ENCODE peak calls at places on chromosome 4, in four cellular contexts. Y is uterus, K is HCT116, X is endodermal cell. A is an unnamed sample.

GRCh38 chr4:31235961-31236360 is 515.8 kb downstream of the PCDH7 start:
- DNase-seq in Y (no peak), K (no peak), X (no peak), A (no peak)

GRCh38 chr4:103429283-103429682 is 231.1 kb upstream of the CENPE start:
- DNase-seq in Y (no peak), K (peak; percentile 38), X (peak; percentile 80), A (no peak)

GRCh38 chr4:36037127-36037526 is 207.2 kb downstream of the ARAP2 start:
- DNase-seq in Y (no peak), K (no peak), X (no peak), A (no peak)

GRCh38 chr4:138181288-138181687 is 60.9 kb downstream of the SLC7A11 start:
- DNase-seq in Y (no peak), K (no peak), X (no peak), A (no peak)

GRCh38 chr4:106287353-106287969 is 28.5 kb downstream of the TBCK start:
- DNase-seq in Y (no peak), K (no peak), X (no peak), A (peak; percentile 10)

GRCh38 chr4:121842862-121843261 is 19.2 kb upstream of the CCNA2 start:
- DNase-seq in Y (no peak), K (no peak), X (no peak), A (no peak)

GRCh38 chr4:118849867-118850812 is 14.2 kb upstream of the SEC24D start:
- DNase-seq in Y (no peak), K (no peak), X (peak; percentile 75), A (no peak)

GRCh38 chr4:113784497-113785254 is 23.1 kb upstream of the CAMK2D start:
- DNase-seq in Y (no peak), K (peak; percentile 6), X (no peak), A (no peak)

GRCh38 chr4:151029537-151029936 is 14.5 kb upstream of the LRBA start:
- DNase-seq in Y (no peak), K (no peak), X (peak; percentile 6), A (no peak)

GRCh38 chr4:54703182-54703581 is 45.4 kb downstream of the KIT start:
- DNase-seq in Y (no peak), K (no peak), X (no peak), A (no peak)

GRCh38 chr4:118345813-118346212 is 7.0 kb downstream of the PRSS12 start:
- DNase-seq in Y (no peak), K (no peak), X (no peak), A (no peak)

GRCh38 chr4:105871997-105872396 is 23.3 kb upstream of the NPNT start:
- DNase-seq in Y (no peak), K (no peak), X (no peak), A (no peak)

GRCh38 chr4:2831611-2832308 is 11.9 kb upstream of the ADD1 start:
- DNase-seq in Y (no peak), K (no peak), X (peak; percentile 35), A (peak; percentile 10)

GRCh38 chr4:38759077-38759789 is 23.6 kb downstream of the TLR10 start:
- DNase-seq in Y (peak; percentile 64), K (no peak), X (peak; percentile 87), A (peak; percentile 61)

GRCh38 chr4:68175562-68176155 is 46.0 kb upstream of the TMPRSS11F start:
- DNase-seq in Y (no peak), K (peak; percentile 54), X (peak; percentile 75), A (peak; percentile 72)

GRCh38 chr4:7094931-7095330 is 27.1 kb upstream of the GRPEL1 start:
- DNase-seq in Y (no peak), K (no peak), X (peak; percentile 26), A (no peak)

GRCh38 chr4:7101692-7102515 is 34.0 kb upstream of the GRPEL1 start:
- DNase-seq in Y (peak; percentile 78), K (peak; percentile 46), X (peak; percentile 94), A (peak; percentile 57)

GRCh38 chr4:7095611-7096155 is 27.8 kb upstream of the GRPEL1 start:
- DNase-seq in Y (no peak), K (no peak), X (peak; percentile 17), A (no peak)

DNA sequence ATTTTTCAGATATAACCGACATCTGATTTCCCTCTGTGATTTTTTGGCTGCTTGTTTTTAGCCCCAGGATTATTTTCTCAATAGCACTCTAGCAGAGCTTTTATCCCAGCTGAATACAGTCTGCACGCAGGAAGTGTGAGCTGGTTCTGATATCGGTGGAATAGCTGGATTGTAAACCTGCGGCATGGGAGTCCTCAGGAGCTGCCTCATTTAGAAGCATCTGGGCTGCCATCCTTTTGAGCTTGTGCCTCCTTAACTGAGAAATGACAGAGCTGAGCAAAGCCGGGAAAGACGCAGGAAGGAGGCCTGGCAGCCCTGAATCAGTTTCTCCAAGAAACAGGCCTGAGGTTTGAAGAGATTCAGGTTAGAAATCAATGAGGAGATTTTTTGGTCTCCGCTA is 28.4 kb upstream of the GRPEL1 start:
- DNase-seq in Y (no peak), K (no peak), X (no peak), A (no peak)
- TF ChIP-seq CTCF in Y (no peak), K (no peak), X (no peak), A (no peak)

GRCh38 chr4:174214102-174214878 is 69.2 kb downstream of the FBXO8 start:
- DNase-seq in Y (no peak), K (no peak), X (peak; percentile 84), A (no peak)

GRCh38 chr4:174212061-174212460 is 71.4 kb downstream of the FBXO8 start:
- DNase-seq in Y (no peak), K (no peak), X (no peak), A (no peak)

GRCh38 chr4:174215055-174215454 is 68.4 kb downstream of the FBXO8 start:
- DNase-seq in Y (no peak), K (no peak), X (no peak), A (no peak)

GRCh38 chr4:174211611-174212044 is 71.8 kb downstream of the FBXO8 start:
- DNase-seq in Y (no peak), K (no peak), X (peak; percentile 50), A (no peak)

DNA sequence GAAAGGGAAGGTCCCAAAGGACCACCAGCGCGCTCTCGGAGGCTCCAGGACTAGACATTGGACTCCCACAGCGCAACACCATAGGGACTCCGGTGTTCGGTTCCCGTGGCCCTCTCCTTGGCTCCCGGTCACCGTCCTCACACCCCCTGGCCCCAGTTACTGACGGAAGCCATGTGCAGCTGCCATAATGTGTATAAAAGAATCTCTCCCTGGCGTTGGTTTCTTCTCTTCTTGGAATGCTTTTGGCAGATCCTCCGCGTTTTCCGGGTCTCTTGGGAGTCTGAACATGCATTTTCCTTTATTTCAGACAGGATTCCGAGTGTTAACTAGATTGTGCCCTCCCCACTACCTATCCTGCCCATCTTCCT is 69.7 kb downstream of the FBXO8 start:
- DNase-seq in Y (no peak), K (no peak), X (peak; percentile 63), A (no peak)
- H3K4me3 ChIP-seq in Y (no peak overlapping the region), K (no peak overlapping the region), X (peak overlapping the region; percentile 76), A (no peak overlapping the region)

DNA sequence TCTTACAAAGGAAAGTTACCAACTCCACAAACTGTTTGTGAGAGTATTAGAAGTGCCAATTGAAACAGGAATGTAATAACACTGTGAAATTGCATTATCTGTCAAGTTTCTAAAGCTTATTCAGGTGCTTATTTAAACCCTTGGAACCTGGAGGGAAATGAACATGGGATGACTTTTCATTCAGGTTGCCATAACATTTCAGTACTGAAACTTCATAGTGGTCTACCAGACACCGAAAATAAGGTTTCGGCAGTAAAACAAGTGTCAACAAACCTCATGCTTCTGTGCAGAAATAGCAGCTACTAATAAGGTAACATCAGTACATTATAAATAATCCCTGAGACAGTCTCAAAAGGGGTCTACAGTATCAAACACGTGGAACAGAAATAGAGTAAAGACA is 890.7 kb upstream of the INTU start:
- DNase-seq in Y (no peak), K (no peak), X (no peak), A (no peak)
- TF ChIP-seq CTCF in Y (no peak), K (no peak), X (no peak), A (no peak)

DNA sequence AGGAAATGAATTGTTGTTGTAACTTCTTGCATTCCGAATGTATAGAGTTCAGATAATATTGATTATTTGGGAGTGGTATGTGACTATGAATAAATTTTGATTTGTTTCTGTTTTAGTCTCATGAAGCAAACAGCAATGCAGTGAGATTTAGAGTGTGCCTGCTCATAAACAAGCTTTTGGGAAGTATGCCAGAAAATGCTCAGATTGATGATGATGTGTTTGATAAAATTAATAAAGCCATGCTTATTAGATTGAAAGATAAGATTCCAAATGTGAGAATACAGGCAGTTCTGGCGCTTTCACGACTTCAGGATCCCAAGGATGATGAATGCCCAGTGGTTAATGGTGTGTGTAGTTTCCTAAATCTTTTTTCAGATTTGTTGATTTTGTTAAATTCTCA is 2.0 kb downstream of the NCAPG start:
- DNase-seq in Y (no peak), K (no peak), X (no peak), A (no peak)
- H3K4me3 ChIP-seq in Y (no peak overlapping the region), K (no peak overlapping the region), X (peak overlapping the region; percentile 95), A (no peak overlapping the region)